ENCODE peak calls at places on chromosomes 16 and 17, in five cellular contexts. E is HEK293T, G is NT2/D1, C is H1, W is HepG2. J is an unnamed sample.
A peak's percentile ranks its signal among the peaks of the same experiment; 100 is the strongest.

GRCh38 chr16:15701975-15702970 is 52.2 kb downstream of the NDE1 start:
- DNase-seq in W (no peak), E (no peak), G (no peak), C (no peak), J (no peak)

GRCh38 chr16:31695667-31696066 is 168.0 kb downstream of the AHSP start:
- DNase-seq in C (no peak), W (no peak), G (no peak), E (no peak), J (no peak)

GRCh38 chr17:68400404-68400735 is 56.9 kb downstream of the WIPI1 start:
- DNase-seq in C (no peak), E (no peak), G (no peak), W (no peak), J (no peak)

GRCh38 chr17:82407255-82407654 is 10.9 kb upstream of the HEXD start:
- DNase-seq in W (no peak), C (no peak), E (no peak), G (no peak), J (no peak)

GRCh38 chr17:68511671-68512246 is 471 bp upstream of the PRKAR1A start:
- DNase-seq in C (peak; percentile 36), E (peak; percentile 66), G (peak; percentile 33), W (peak; percentile 83), J (no peak)

GRCh38 chr17:82247856-82248671 is 19.2 kb downstream of the SLC16A3 start:
- DNase-seq in W (no peak), G (no peak), C (no peak), E (no peak), J (no peak)

GRCh38 chr17:73841431-73842060 is 197.3 kb upstream of the SDK2 start:
- DNase-seq in E (no peak), G (peak; percentile 20), C (no peak), W (peak; percentile 31), J (no peak)

GRCh38 chr16:70470927-70471341 is 16.5 kb downstream of the FCSK start:
- DNase-seq in E (no peak), C (no peak), G (no peak), W (peak; percentile 61), J (no peak)

GRCh38 chr17:73493212-73493814 is 150.9 kb downstream of the SDK2 start:
- DNase-seq in G (peak; percentile 57), C (no peak), W (no peak), E (no peak), J (no peak)

GRCh38 chr17:10048951-10049350 is 143.9 kb upstream of the RCVRN start:
- DNase-seq in C (no peak), E (no peak), W (peak; percentile 16), G (no peak), J (no peak)

GRCh38 chr17:68446626-68447041 is 10.7 kb downstream of the WIPI1 start:
- DNase-seq in C (no peak), W (no peak), E (no peak), G (no peak), J (no peak)

GRCh38 chr17:5571281-5571680 is 13.0 kb downstream of the NLRP1 start:
- DNase-seq in G (no peak), E (no peak), C (no peak), W (no peak), J (no peak)

GRCh38 chr16:89410794-89411309 is 79.5 kb downstream of the ANKRD11 start:
- DNase-seq in E (no peak), G (no peak), W (peak; percentile 34), C (no peak), J (no peak)

GRCh38 chr16:77273-77806 is 685 bp upstream of the MPG start:
- DNase-seq in C (no peak), E (peak; percentile 54), G (no peak), W (peak; percentile 29), J (no peak)

GRCh38 chr16:83581994-83582747 is 225.6 kb upstream of the HSBP1 start:
- DNase-seq in C (no peak), E (no peak), W (no peak), G (no peak), J (no peak)

GRCh38 chr17:77476920-77477805 is 336.4 kb downstream of the SEC14L1 start:
- DNase-seq in C (no peak), G (no peak), W (no peak), E (no peak), J (no peak)

GRCh38 chr16:67509016-67509415 is 19.6 kb upstream of the RIPOR1 start:
- DNase-seq in W (no peak), E (no peak), C (no peak), G (no peak), J (no peak)

GRCh38 chr16:82995927-82996441 is 369.2 kb downstream of the CDH13 start:
- DNase-seq in E (no peak), W (no peak), G (no peak), C (no peak), J (no peak)

DNA sequence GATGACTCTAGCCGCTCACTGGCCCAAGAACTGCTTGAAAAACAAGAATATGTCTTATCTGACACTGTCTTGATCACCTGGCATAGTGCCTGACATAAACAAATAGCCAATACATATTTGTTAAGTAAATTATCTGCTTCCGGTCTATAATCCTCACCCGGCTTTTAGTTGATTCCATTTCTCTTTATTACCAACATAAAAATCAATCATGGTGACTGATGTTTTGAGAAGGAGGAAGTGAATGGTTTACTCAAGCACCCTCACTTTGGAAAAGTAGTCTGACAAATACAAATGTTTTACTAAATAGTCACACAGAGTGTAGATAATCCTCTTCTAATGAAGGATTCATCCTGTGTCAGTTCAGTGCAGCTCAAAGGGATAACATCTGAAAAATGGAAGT is 47.0 kb downstream of the SKAP1 start:
- DNase-seq in G (no peak), E (no peak), W (no peak), C (no peak), J (no peak)
- TF ChIP-seq SUZ12 in G (no peak), E (no peak), W (no peak), C (no peak), J (no peak)

DNA sequence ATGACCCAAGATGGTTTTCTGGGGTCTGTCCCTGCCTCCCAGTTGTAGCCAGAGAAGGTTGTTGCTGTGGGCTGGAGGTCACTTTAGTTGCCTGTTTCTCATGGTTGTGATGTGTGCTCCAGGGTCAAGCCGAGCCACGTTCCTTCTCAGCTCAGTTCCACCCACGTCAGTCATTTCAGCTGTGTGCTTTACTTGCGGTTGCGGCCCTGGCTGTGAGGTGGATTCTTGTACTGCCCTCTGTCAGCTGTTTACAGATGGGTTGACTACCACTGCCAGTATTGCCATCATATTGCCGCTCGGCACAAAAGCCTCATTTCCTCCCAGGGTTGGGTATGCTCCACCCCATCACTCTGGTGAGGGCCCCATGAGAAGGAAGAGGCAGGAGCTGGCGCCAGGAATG is 24.8 kb downstream of the METTL22 start:
- DNase-seq in E (no peak), W (no peak), C (no peak), G (no peak), J (no peak)
- TF ChIP-seq SUZ12 in E (no peak), W (no peak), C (no peak), G (no peak), J (no peak)

GRCh38 chr17:76266244-76266938 is 1.2 kb downstream of the UBALD2 start:
- DNase-seq in C (no peak), E (no peak), W (peak; percentile 52), G (no peak), J (no peak)
- TF ChIP-seq SUZ12 in C (no peak), E (no peak), W (no peak), G (no peak), J (no peak)

DNA sequence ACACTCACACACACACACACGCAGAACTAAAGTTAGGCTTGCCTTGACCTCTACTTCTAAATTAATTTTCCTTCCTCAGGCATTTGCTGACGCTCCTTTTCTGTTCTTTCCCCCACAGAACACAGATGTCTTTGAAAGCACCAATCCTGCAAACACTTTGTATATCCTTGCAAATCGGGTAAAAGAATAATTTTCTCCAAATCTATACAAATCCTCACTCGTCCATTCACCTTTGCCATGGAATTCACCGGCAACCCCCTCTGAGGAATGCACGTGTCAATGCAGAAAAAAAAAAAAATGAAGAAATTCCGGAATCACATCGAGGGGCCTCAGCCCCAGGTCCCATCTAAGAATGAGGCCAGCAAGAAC is 137.0 kb downstream of the RBFOX3 start:
- DNase-seq in E (no peak), C (no peak), G (no peak), W (no peak), J (no peak)
- TF ChIP-seq SUZ12 in E (no peak), C (no peak), G (no peak), W (no peak), J (no peak)

GRCh38 chr17:34993031-34993430 is 12.7 kb downstream of the LIG3 start:
- DNase-seq in E (no peak), W (no peak), C (no peak), G (no peak), J (no peak)
- TF ChIP-seq SUZ12 in E (no peak), W (no peak), C (no peak), G (no peak), J (no peak)

J was measured in GM12878.